ENCODE peak calls at places on chromosomes 4 and X, in eight cellular contexts. J is dorsolateral prefrontal cortex, V is neural crest cell, T is choroid plexus epithelial cell, B is tibial artery, Q is heart left ventricle, N is IMR-90, I is OCI-LY7. X is an unnamed sample.

GRCh38 chr4:169810325-169811323 is 52.9 kb upstream of the HPF1 start:
- DNase-seq in J (no peak), T (peak), B (no peak), I (peak), Q (no peak), N (peak), V (peak), X (peak)

GRCh38 chrX:3962511-3963350 is 249.3 kb upstream of the PRKX start:
- DNase-seq in T (peak), V (peak), N (peak), J (no peak), B (no peak), I (peak), Q (no peak), X (peak)

GRCh38 chr4:159010563-159011260 is 92.2 kb upstream of the RAPGEF2 start:
- DNase-seq in J (peak), N (peak), B (peak), I (no peak), T (peak), V (no peak), Q (peak), X (no peak)

GRCh38 chr4:66059131-66059530 is 388.8 kb upstream of the EPHA5 start:
- DNase-seq in Q (no peak), B (no peak), I (no peak), J (no peak), T (no peak), V (no peak), N (no peak), X (no peak)

GRCh38 chr4:23660865-23661264 is 229.0 kb downstream of the PPARGC1A start:
- DNase-seq in Q (no peak), T (no peak), N (no peak), I (no peak), J (no peak), B (no peak), V (no peak), X (no peak)

GRCh38 chr4:14096406-14096965 is 469.0 kb upstream of the BOD1L1 start:
- DNase-seq in J (peak), N (peak), T (peak), I (no peak), V (no peak), B (no peak), Q (no peak), X (no peak)

GRCh38 chr4:185096032-185096653 is 46.9 kb upstream of the SLC25A4 start:
- DNase-seq in Q (no peak), N (peak), V (peak), B (no peak), I (peak), J (no peak), T (peak), X (no peak)

GRCh38 chr4:87038837-87039715 is 104.3 kb downstream of the AFF1 start:
- DNase-seq in T (peak), I (no peak), N (peak), V (peak), Q (peak), J (peak), B (peak), X (peak)

GRCh38 chrX:45070116-45071007 is 130.3 kb downstream of the DIPK2B start:
- DNase-seq in I (peak), B (peak), T (peak), J (no peak), V (no peak), Q (no peak), N (peak), X (no peak)

GRCh38 chr4:99808260-99808857 is 8.3 kb upstream of the DAPP1 start:
- DNase-seq in B (peak), J (peak), V (peak), T (peak), I (peak), Q (peak), N (peak), X (peak)

GRCh38 chr4:55546633-55547460 is at the start of gene CLOCK:
- DNase-seq in T (peak), Q (peak), J (peak), V (peak), N (peak), I (peak), B (peak), X (peak)

GRCh38 chr4:139672732-139673131 is 7.1 kb downstream of the MGST2 start:
- DNase-seq in J (no peak), T (no peak), Q (no peak), N (no peak), B (no peak), I (no peak), V (no peak), X (no peak)

GRCh38 chr4:83757121-83757621 is 221.3 kb downstream of the GPAT3 start:
- DNase-seq in V (no peak), I (no peak), B (no peak), J (no peak), T (no peak), N (no peak), Q (no peak), X (no peak)

GRCh38 chrX:107880054-107880610 is 54.5 kb downstream of the MID2 start:
- DNase-seq in T (no peak), V (no peak), I (no peak), J (no peak), N (no peak), Q (no peak), B (no peak), X (no peak)

GRCh38 chr4:83993774-83994173 is 457.9 kb downstream of the GPAT3 start:
- DNase-seq in T (no peak), V (peak), B (no peak), J (no peak), I (peak), Q (no peak), N (no peak), X (no peak)

GRCh38 chrX:71930298-71930697 is 19.7 kb downstream of the NHSL2 start:
- DNase-seq in Q (no peak), T (no peak), N (no peak), I (no peak), V (no peak), J (no peak), B (no peak), X (no peak)

GRCh38 chr4:120841580-120841979 is 80.9 kb downstream of the PRDM5 start:
- DNase-seq in J (peak), I (no peak), B (no peak), N (peak), V (no peak), T (peak), Q (no peak), X (no peak)

GRCh38 chrX:13334491-13334890 is 14.6 kb upstream of the ATXN3L start:
- DNase-seq in J (no peak), T (peak), B (no peak), N (peak), V (no peak), I (no peak), Q (no peak), X (no peak)

GRCh38 chr4:71608674-71609062 is 175.2 kb downstream of the GC start:
- DNase-seq in J (no peak), Q (no peak), B (no peak), N (no peak), V (no peak), T (no peak), I (no peak), X (no peak)

GRCh38 chr4:19224820-19225219 is 1026.9 kb upstream of the SLIT2 start:
- DNase-seq in T (peak), N (peak), B (no peak), V (no peak), Q (no peak), I (peak), J (no peak), X (no peak)

GRCh38 chrX:17007134-17007768 is 60.8 kb downstream of the REPS2 start:
- DNase-seq in I (peak), V (no peak), N (no peak), J (no peak), Q (no peak), T (peak), B (no peak), X (no peak)

GRCh38 chr4:178415925-178416324 is 973.7 kb upstream of the AGA start:
- DNase-seq in T (no peak), Q (no peak), J (no peak), B (no peak), V (no peak), N (no peak), I (no peak), X (no peak)

GRCh38 chrX:69128573-69128972 is 36.7 kb downstream of the PJA1 start:
- DNase-seq in J (no peak), V (peak), B (peak), N (no peak), I (no peak), Q (peak), T (peak), X (no peak)

GRCh38 chrX:110087485-110088356 is 84.8 kb downstream of the TMEM164 start:
- DNase-seq in T (peak), N (peak), B (peak), V (no peak), Q (no peak), I (no peak), J (no peak), X (no peak)

GRCh38 chr4:24488399-24489164 is 95.8 kb downstream of the DHX15 start:
- DNase-seq in N (peak), B (peak), I (peak), J (peak), V (peak), T (peak), Q (peak), X (peak)

GRCh38 chr4:140802591-140802990 is 46.4 kb upstream of the TBC1D9 start:
- DNase-seq in Q (no peak), I (no peak), N (no peak), J (no peak), T (no peak), V (no peak), B (no peak), X (no peak)

GRCh38 chr4:89410687-89411086 is 103.1 kb upstream of the GPRIN3 start:
- DNase-seq in I (no peak), T (peak), B (no peak), J (no peak), V (no peak), N (peak), Q (no peak), X (no peak)

GRCh38 chr4:76087007-76087769 is 12.7 kb downstream of the ART3 start:
- DNase-seq in V (peak), B (no peak), J (peak), Q (peak), N (peak), I (no peak), T (peak), X (peak)

GRCh38 chr4:11367371-11367770 is 61.3 kb downstream of the HS3ST1 start:
- DNase-seq in Q (peak), B (peak), I (no peak), J (peak), T (peak), V (peak), N (peak), X (no peak)

GRCh38 chr4:141905751-141906150 is 269.4 kb downstream of the IL15 start:
- DNase-seq in T (peak), J (no peak), B (no peak), N (peak), I (no peak), V (no peak), Q (no peak), X (no peak)

GRCh38 chr4:164021947-164022346 is 527.5 kb downstream of the TMA16 start:
- DNase-seq in N (no peak), Q (no peak), V (no peak), T (no peak), B (no peak), I (no peak), J (no peak), X (no peak)

GRCh38 chr4:133149364-133149695 is 236 bp downstream of the PCDH10 start:
- DNase-seq in Q (no peak), J (no peak), T (no peak), B (no peak), V (no peak), I (no peak), N (no peak), X (no peak)

GRCh38 chr4:133149932-133150642 is 993 bp downstream of the PCDH10 start:
- DNase-seq in J (no peak), V (peak), T (peak), Q (no peak), B (no peak), N (no peak), I (no peak), X (no peak)

GRCh38 chr4:133147922-133148689 is 988 bp upstream of the PCDH10 start:
- DNase-seq in J (peak), T (peak), Q (no peak), V (peak), B (no peak), I (no peak), N (peak), X (no peak)

GRCh38 chr4:133147365-133147821 is 1.7 kb upstream of the PCDH10 start:
- DNase-seq in Q (no peak), V (peak), B (no peak), N (no peak), I (no peak), J (no peak), T (peak), X (no peak)

DNA sequence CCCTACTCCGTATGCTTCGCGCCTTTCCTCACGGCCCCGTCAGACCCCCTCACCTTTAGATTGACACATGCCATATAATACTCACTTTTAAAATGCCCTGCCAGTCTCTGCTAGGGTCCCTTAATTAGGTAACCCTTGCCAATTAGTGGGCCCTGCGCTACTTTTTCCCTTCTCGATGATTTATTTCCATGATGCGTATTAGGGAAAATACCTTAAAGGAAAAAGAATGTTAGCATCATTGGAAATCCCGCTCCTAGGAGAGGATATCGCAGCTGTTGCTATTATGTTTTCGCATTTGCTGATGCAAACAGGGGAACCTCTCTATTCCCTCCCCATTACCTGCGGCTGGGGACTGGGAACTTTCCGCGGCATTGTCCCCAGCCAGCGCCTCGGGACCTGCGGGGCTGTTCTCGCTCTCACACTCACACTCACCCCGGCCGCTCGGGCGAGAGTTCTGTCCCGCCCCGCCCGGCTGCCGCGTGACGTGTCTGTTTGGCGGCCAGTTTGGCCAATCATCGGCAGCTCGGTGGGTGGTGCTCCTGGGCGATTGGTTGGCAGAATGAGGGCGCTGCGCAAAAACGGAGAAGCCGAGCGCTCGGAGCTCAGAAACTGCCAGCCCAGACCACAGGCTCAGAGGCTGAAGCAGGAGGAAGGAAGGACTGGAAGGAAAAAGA is at the start of gene PCDH10:
- DNase-seq in J (peak), B (peak), V (peak), I (no peak), N (peak), T (peak), Q (peak), X (peak)
- TF ChIP-seq CTCF in J (no peak), B (no peak), V (no peak), I (no peak), N (no peak), T (no peak), Q (no peak), X (no peak)

GRCh38 chr4:56626963-56627362 is 54.1 kb downstream of the HOPX start:
- DNase-seq in Q (no peak), V (no peak), B (no peak), J (no peak), I (no peak), N (no peak), T (no peak), X (no peak)
- TF ChIP-seq CTCF in Q (no peak), V (no peak), B (no peak), J (no peak), I (peak), N (no peak), T (peak), X (no peak)

GRCh38 chrX:131778269-131779218 is 234.7 kb downstream of the OR13H1 start:
- DNase-seq in Q (peak), I (no peak), N (peak), V (no peak), J (peak), T (no peak), B (no peak), X (no peak)
- TF ChIP-seq CTCF in Q (no peak), I (no peak), N (peak), V (no peak), J (no peak), T (no peak), B (no peak), X (no peak)

DNA sequence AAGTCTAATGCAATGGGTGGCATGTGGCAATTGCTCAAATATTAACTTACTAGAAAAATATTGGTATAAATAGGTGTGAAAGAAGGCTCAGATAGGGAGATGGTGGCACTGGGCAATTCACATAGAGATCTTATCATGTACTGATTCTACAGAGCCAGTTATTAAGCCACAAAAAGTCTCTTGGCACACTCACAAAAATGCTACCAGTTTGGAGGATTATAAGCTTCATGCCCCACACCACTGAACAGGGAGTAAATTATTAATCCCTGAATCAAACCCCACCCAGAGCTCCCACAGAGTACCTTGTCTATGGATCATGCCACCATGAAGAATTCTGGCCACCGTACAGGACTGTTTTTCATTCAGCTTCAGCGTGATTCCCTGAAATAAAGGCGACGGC is 13.8 kb downstream of the MPP1 start:
- DNase-seq in Q (no peak), N (no peak), V (no peak), T (no peak), B (no peak), J (no peak), I (no peak), X (no peak)
- TF ChIP-seq CTCF in Q (no peak), N (no peak), V (no peak), T (no peak), B (no peak), J (no peak), I (no peak), X (no peak)

DNA sequence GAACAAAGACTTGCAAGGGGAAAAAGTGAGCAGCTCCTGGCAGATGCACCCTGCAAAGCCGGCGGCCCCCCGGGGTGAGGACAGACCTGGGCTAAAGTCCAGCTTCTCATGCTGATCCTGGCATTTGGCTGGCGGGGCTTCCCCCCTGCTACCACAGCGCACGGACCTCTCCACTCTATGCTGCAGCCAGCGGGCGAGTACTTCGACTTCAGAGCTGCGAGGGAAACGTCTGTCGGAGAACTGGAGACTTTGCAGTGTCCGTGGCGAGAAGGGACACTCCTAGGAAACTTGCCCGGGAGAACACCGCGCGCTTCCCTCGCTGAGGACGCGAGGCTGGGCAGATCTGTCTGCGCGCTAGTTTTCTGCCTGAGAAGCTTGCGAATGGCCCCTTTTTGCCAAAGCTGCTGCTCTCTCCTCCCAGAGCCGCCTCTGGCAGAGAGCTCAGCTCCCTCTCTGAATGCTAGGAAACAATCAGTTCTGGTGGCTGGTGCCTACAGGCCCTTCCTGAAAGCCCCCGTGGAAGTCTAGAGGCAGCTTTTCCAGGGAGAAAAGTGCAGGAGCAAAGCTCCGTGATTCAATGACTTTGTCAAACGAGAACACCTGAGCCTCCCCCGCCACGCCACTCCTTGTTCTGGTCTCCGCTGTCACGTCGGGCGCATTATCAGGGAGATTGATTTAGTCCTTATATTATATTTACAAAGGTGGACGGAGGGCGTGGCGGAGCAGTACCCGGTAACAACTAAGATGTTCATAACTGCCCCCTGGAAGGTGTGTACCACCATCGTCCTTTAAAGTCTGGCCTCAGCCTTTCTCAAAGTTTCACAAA is 284.0 kb downstream of the PACRGL start:
- DNase-seq in Q (no peak), J (no peak), B (no peak), T (peak), I (no peak), N (no peak), V (peak), X (peak)
- TF ChIP-seq CTCF in Q (no peak), J (no peak), B (no peak), T (no peak), I (no peak), N (no peak), V (no peak), X (no peak)

DNA sequence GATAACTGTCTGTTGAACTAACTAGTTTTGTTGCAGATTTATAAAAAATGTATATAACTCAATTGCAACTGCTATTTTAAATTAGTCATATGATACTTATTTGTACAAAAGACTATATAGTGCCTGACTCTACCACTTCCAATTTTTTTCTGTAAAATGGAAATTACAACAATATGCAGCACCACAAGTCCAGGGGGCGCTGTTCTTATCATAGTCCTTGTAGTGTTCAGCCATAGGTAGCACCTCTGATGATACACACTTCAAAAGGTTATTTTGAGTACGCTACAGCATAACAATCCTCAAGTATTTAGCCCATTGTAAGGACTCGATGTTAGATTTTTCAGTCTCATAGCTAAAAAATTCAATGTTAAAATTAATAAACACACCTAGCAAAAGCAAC is 174.9 kb downstream of the CORIN start:
- DNase-seq in N (no peak), B (no peak), V (peak), I (peak), J (no peak), Q (no peak), T (no peak), X (no peak)
- TF ChIP-seq CTCF in N (peak), B (no peak), V (peak), I (peak), J (no peak), Q (no peak), T (peak), X (peak)

GRCh38 chrX:152821145-152821765 is 9.3 kb downstream of the CETN2 start:
- DNase-seq in B (no peak), J (no peak), V (peak), Q (no peak), T (peak), I (peak), N (peak), X (peak)
- TF ChIP-seq CTCF in B (no peak), J (peak), V (peak), Q (peak), T (peak), I (peak), N (peak), X (peak)

GRCh38 chrX:151174581-151175282 is 1.7 kb upstream of the GPR50 start:
- DNase-seq in V (peak), J (no peak), N (no peak), Q (no peak), T (no peak), I (no peak), B (no peak), X (no peak)
- TF ChIP-seq CTCF in V (no peak), J (no peak), N (no peak), Q (no peak), T (no peak), I (no peak), B (no peak), X (peak)

X was measured in progenitor cell of endocrine pancreas.